ENCODE peak calls at places on chromosome X, in five cellular contexts. P is H7, M is fibroblast of the aortic adventitia, L is GM10248, E is D341Med. D is an unnamed sample.
A peak's percentile ranks its signal among the peaks of the same experiment; 100 is the strongest.

GRCh38 chrX:129755779-129756650 is 17.2 kb downstream of the XPNPEP2 start:
- DNase-seq in P (peak; percentile 84), M (no peak), L (peak; percentile 45), E (no peak), D (no peak)

GRCh38 chrX:49618574-49618973 is 19.8 kb downstream of the GAGE1 start:
- DNase-seq in P (no peak), M (no peak), L (no peak), E (no peak), D (no peak)

GRCh38 chrX:2497961-2498780 is 2.6 kb downstream of the DHRSX start:
- DNase-seq in P (no peak), M (peak; percentile 50), L (no peak), E (peak; percentile 64), D (no peak)

GRCh38 chrX:68307767-68308166 is 125.5 kb downstream of the OPHN1 start:
- DNase-seq in P (no peak), M (peak; percentile 81), L (no peak), E (no peak), D (peak; percentile 15)

GRCh38 chrX:13894888-13895564 is 78.1 kb upstream of the GPM6B start:
- DNase-seq in P (no peak), M (peak; percentile 68), L (no peak), E (peak; percentile 43), D (no peak)

GRCh38 chrX:121975666-121976065 is 928.3 kb downstream of the GLUD2 start:
- DNase-seq in P (no peak), M (peak; percentile 22), L (no peak), E (no peak), D (no peak)

GRCh38 chrX:140766024-140766611 is 56.6 kb downstream of the LINC00632 start:
- DNase-seq in P (peak; percentile 28), M (peak; percentile 84), L (peak; percentile 31), E (peak; percentile 47), D (peak; percentile 31)

GRCh38 chrX:12245650-12246645 is 107.7 kb downstream of the FRMPD4 start:
- DNase-seq in P (no peak), M (peak; percentile 76), L (no peak), E (no peak), D (peak; percentile 30)

GRCh38 chrX:86141786-86142185 is 6.5 kb upstream of the DACH2 start:
- DNase-seq in P (no peak), M (no peak), L (no peak), E (no peak), D (no peak)

GRCh38 chrX:134158821-134159512 is 78.0 kb upstream of the CCDC160 start:
- DNase-seq in P (no peak), M (no peak), L (no peak), E (no peak), D (no peak)

GRCh38 chrX:9071031-9071650 is 37.2 kb upstream of the FAM9B start:
- DNase-seq in P (no peak), M (peak; percentile 5), L (no peak), E (no peak), D (no peak)

GRCh38 chrX:22109442-22109841 is 77.3 kb downstream of the PHEX start:
- DNase-seq in P (no peak), M (no peak), L (no peak), E (no peak), D (no peak)

D was measured in AG09319.